ENCODE peak calls at places on chromosomes 3 and 15, in nine cellular contexts. One of them, this sample, is unnamed. For H3K27me3, the result is how much of the 10 kb centered on the place peaks cover.

GRCh38 chr3:79383402-79384012 is 384.3 kb downstream of the ROBO1 start:
- DNase-seq in WERI-Rb-1: no peak
- DNase-seq in endothelial cell of umbilical vein: peak
- DNase-seq in cardiac muscle cell: no peak
- DNase-seq in SJSA1: no peak
- DNase-seq in small intestine: no peak
- DNase-seq in neural progenitor cell: no peak
- DNase-seq in AG04450: no peak
- DNase-seq in heart right ventricle: no peak
- DNase-seq in this sample: no peak

GRCh38 chr3:46416134-46417119 is 9.4 kb downstream of the CCRL2 start:
- DNase-seq in endothelial cell of umbilical vein: no peak
- DNase-seq in neural progenitor cell: no peak
- DNase-seq in SJSA1: no peak
- DNase-seq in AG04450: no peak
- DNase-seq in WERI-Rb-1: no peak
- DNase-seq in small intestine: peak
- DNase-seq in heart right ventricle: no peak
- DNase-seq in cardiac muscle cell: no peak
- DNase-seq in this sample: no peak

GRCh38 chr3:37543692-37544091 is 318.0 kb upstream of the CTDSPL start:
- DNase-seq in cardiac muscle cell: no peak
- DNase-seq in WERI-Rb-1: peak
- DNase-seq in endothelial cell of umbilical vein: no peak
- DNase-seq in neural progenitor cell: peak
- DNase-seq in AG04450: no peak
- DNase-seq in SJSA1: no peak
- DNase-seq in heart right ventricle: no peak
- DNase-seq in small intestine: no peak
- DNase-seq in this sample: no peak

GRCh38 chr15:22878103-22878502 is 39.6 kb downstream of the NIPA2 start:
- DNase-seq in endothelial cell of umbilical vein: no peak
- DNase-seq in heart right ventricle: no peak
- DNase-seq in small intestine: no peak
- DNase-seq in WERI-Rb-1: no peak
- DNase-seq in AG04450: no peak
- DNase-seq in SJSA1: peak
- DNase-seq in neural progenitor cell: no peak
- DNase-seq in cardiac muscle cell: no peak
- DNase-seq in this sample: no peak

GRCh38 chr3:38655708-38656300 is 6.3 kb upstream of the SCN5A start:
- DNase-seq in heart right ventricle: no peak
- DNase-seq in endothelial cell of umbilical vein: peak
- DNase-seq in small intestine: peak
- DNase-seq in WERI-Rb-1: peak
- DNase-seq in cardiac muscle cell: peak
- DNase-seq in AG04450: peak
- DNase-seq in neural progenitor cell: peak
- DNase-seq in SJSA1: no peak
- DNase-seq in this sample: no peak

GRCh38 chr3:106215047-106215446 is 346.2 kb upstream of the CBLB start:
- DNase-seq in SJSA1: no peak
- DNase-seq in neural progenitor cell: no peak
- DNase-seq in endothelial cell of umbilical vein: no peak
- DNase-seq in WERI-Rb-1: no peak
- DNase-seq in AG04450: no peak
- DNase-seq in cardiac muscle cell: no peak
- DNase-seq in heart right ventricle: no peak
- DNase-seq in small intestine: no peak
- DNase-seq in this sample: no peak

GRCh38 chr3:32177702-32178198 is 60.7 kb upstream of the CMTM8 start:
- DNase-seq in heart right ventricle: peak
- DNase-seq in endothelial cell of umbilical vein: peak
- DNase-seq in neural progenitor cell: peak
- DNase-seq in small intestine: peak
- DNase-seq in cardiac muscle cell: peak
- DNase-seq in AG04450: peak
- DNase-seq in SJSA1: peak
- DNase-seq in WERI-Rb-1: peak
- DNase-seq in this sample: no peak

GRCh38 chr15:39391230-39391629 is 189.6 kb upstream of the THBS1 start:
- DNase-seq in WERI-Rb-1: no peak
- DNase-seq in heart right ventricle: no peak
- DNase-seq in AG04450: no peak
- DNase-seq in SJSA1: no peak
- DNase-seq in neural progenitor cell: no peak
- DNase-seq in small intestine: no peak
- DNase-seq in endothelial cell of umbilical vein: no peak
- DNase-seq in cardiac muscle cell: no peak
- DNase-seq in this sample: no peak

GRCh38 chr3:41117398-41117870 is 81.9 kb upstream of the CTNNB1 start:
- DNase-seq in SJSA1: peak
- DNase-seq in small intestine: peak
- DNase-seq in AG04450: peak
- DNase-seq in cardiac muscle cell: peak
- DNase-seq in WERI-Rb-1: no peak
- DNase-seq in neural progenitor cell: peak
- DNase-seq in heart right ventricle: peak
- DNase-seq in endothelial cell of umbilical vein: peak
- DNase-seq in this sample: peak

GRCh38 chr15:78838480-78838879 is 27.2 kb upstream of the ADAMTS7 start:
- DNase-seq in AG04450: no peak
- DNase-seq in endothelial cell of umbilical vein: no peak
- DNase-seq in SJSA1: no peak
- DNase-seq in small intestine: no peak
- DNase-seq in cardiac muscle cell: no peak
- DNase-seq in neural progenitor cell: no peak
- DNase-seq in heart right ventricle: no peak
- DNase-seq in WERI-Rb-1: no peak
- DNase-seq in this sample: no peak

GRCh38 chr3:159763466-159764210 is 225.0 kb upstream of the IL12A start:
- DNase-seq in WERI-Rb-1: peak
- DNase-seq in SJSA1: peak
- DNase-seq in cardiac muscle cell: peak
- DNase-seq in neural progenitor cell: peak
- DNase-seq in AG04450: peak
- DNase-seq in endothelial cell of umbilical vein: peak
- DNase-seq in small intestine: peak
- DNase-seq in heart right ventricle: peak
- DNase-seq in this sample: peak

GRCh38 chr15:101027273-101027901 is 108.2 kb downstream of the LRRK1 start:
- DNase-seq in WERI-Rb-1: peak
- DNase-seq in small intestine: no peak
- DNase-seq in SJSA1: peak
- DNase-seq in AG04450: no peak
- DNase-seq in cardiac muscle cell: no peak
- DNase-seq in endothelial cell of umbilical vein: no peak
- DNase-seq in heart right ventricle: peak
- DNase-seq in neural progenitor cell: no peak
- DNase-seq in this sample: no peak

GRCh38 chr15:57015897-57016296 is 97.5 kb downstream of the TCF12 start:
- DNase-seq in small intestine: no peak
- DNase-seq in endothelial cell of umbilical vein: no peak
- DNase-seq in WERI-Rb-1: no peak
- DNase-seq in heart right ventricle: no peak
- DNase-seq in cardiac muscle cell: no peak
- DNase-seq in SJSA1: no peak
- DNase-seq in AG04450: no peak
- DNase-seq in neural progenitor cell: no peak
- DNase-seq in this sample: no peak

GRCh38 chr3:141425523-141426233 is 57.4 kb downstream of the ZBTB38 start:
- DNase-seq in SJSA1: no peak
- DNase-seq in AG04450: no peak
- DNase-seq in small intestine: no peak
- DNase-seq in cardiac muscle cell: no peak
- DNase-seq in endothelial cell of umbilical vein: no peak
- DNase-seq in heart right ventricle: no peak
- DNase-seq in neural progenitor cell: no peak
- DNase-seq in WERI-Rb-1: no peak
- DNase-seq in this sample: no peak

GRCh38 chr3:14810795-14811661 is 7.7 kb upstream of the FGD5 start:
- DNase-seq in WERI-Rb-1: no peak
- DNase-seq in cardiac muscle cell: no peak
- DNase-seq in AG04450: no peak
- DNase-seq in SJSA1: no peak
- DNase-seq in endothelial cell of umbilical vein: peak
- DNase-seq in heart right ventricle: no peak
- DNase-seq in neural progenitor cell: peak
- DNase-seq in small intestine: no peak
- DNase-seq in this sample: no peak
- H3K27me3 ChIP-seq in WERI-Rb-1: half or more
- H3K27me3 ChIP-seq in cardiac muscle cell: half or more
- H3K27me3 ChIP-seq in AG04450: under half
- H3K27me3 ChIP-seq in SJSA1: half or more
- H3K27me3 ChIP-seq in endothelial cell of umbilical vein: under half
- H3K27me3 ChIP-seq in heart right ventricle: under half
- H3K27me3 ChIP-seq in neural progenitor cell: half or more
- H3K27me3 ChIP-seq in small intestine: under half
- H3K27me3 ChIP-seq in this sample: under half

GRCh38 chr15:73843787-73844186 is 29.6 kb upstream of the TBC1D21 start:
- DNase-seq in cardiac muscle cell: no peak
- DNase-seq in SJSA1: no peak
- DNase-seq in heart right ventricle: no peak
- DNase-seq in AG04450: no peak
- DNase-seq in small intestine: no peak
- DNase-seq in neural progenitor cell: no peak
- DNase-seq in WERI-Rb-1: no peak
- DNase-seq in endothelial cell of umbilical vein: no peak
- DNase-seq in this sample: no peak

GRCh38 chr15:73841756-73842590 is 31.4 kb upstream of the TBC1D21 start:
- DNase-seq in cardiac muscle cell: peak
- DNase-seq in neural progenitor cell: peak
- DNase-seq in SJSA1: no peak
- DNase-seq in AG04450: no peak
- DNase-seq in endothelial cell of umbilical vein: no peak
- DNase-seq in small intestine: no peak
- DNase-seq in heart right ventricle: no peak
- DNase-seq in WERI-Rb-1: no peak
- DNase-seq in this sample: no peak

GRCh38 chr15:73839699-73840098 is 33.7 kb upstream of the TBC1D21 start:
- DNase-seq in neural progenitor cell: no peak
- DNase-seq in endothelial cell of umbilical vein: no peak
- DNase-seq in cardiac muscle cell: no peak
- DNase-seq in WERI-Rb-1: no peak
- DNase-seq in AG04450: no peak
- DNase-seq in small intestine: no peak
- DNase-seq in heart right ventricle: no peak
- DNase-seq in SJSA1: no peak
- DNase-seq in this sample: no peak

GRCh38 chr15:73840771-73841170 is 32.6 kb upstream of the TBC1D21 start:
- DNase-seq in endothelial cell of umbilical vein: no peak
- DNase-seq in cardiac muscle cell: no peak
- DNase-seq in heart right ventricle: no peak
- DNase-seq in small intestine: no peak
- DNase-seq in AG04450: no peak
- DNase-seq in WERI-Rb-1: no peak
- DNase-seq in SJSA1: no peak
- DNase-seq in neural progenitor cell: no peak
- DNase-seq in this sample: no peak

GRCh38 chr15:73838795-73839565 is 34.4 kb upstream of the TBC1D21 start:
- DNase-seq in WERI-Rb-1: no peak
- DNase-seq in AG04450: no peak
- DNase-seq in neural progenitor cell: no peak
- DNase-seq in cardiac muscle cell: no peak
- DNase-seq in endothelial cell of umbilical vein: no peak
- DNase-seq in small intestine: no peak
- DNase-seq in SJSA1: no peak
- DNase-seq in heart right ventricle: peak
- DNase-seq in this sample: no peak
- H3K27me3 ChIP-seq in WERI-Rb-1: under half
- H3K27me3 ChIP-seq in AG04450: under half
- H3K27me3 ChIP-seq in neural progenitor cell: under half
- H3K27me3 ChIP-seq in cardiac muscle cell: under half
- H3K27me3 ChIP-seq in endothelial cell of umbilical vein: under half
- H3K27me3 ChIP-seq in small intestine: under half
- H3K27me3 ChIP-seq in SJSA1: under half
- H3K27me3 ChIP-seq in heart right ventricle: under half
- H3K27me3 ChIP-seq in this sample: under half

DNA sequence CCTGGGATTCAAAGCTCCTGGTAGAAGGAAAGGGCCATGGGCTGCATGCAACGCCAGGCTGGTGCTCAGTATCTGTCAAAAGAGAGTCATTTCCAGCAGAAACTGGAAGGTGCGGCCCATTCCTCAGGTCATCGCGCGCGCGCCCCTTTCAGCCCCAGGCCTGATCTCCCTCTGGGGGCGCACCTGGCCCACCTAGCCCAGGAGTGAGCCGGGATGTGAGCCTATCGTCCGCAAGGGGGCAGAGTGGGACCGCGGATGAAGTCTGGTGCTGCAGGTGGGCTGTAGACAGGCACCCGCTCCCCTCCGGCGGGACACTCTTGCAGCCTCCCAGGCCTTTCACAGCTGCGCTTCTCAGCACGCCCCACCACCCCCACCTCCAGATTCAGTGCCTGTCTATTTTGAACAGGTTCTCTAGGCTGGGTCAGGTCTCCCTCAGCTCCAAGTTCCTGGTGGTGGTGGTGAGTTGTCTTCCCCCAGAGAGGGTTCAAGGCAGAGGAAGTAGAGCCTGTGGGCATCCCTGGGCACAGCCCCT is 5.8 kb upstream of the RPL29 start:
- DNase-seq in heart right ventricle: peak
- DNase-seq in cardiac muscle cell: peak
- DNase-seq in small intestine: peak
- DNase-seq in neural progenitor cell: peak
- DNase-seq in SJSA1: peak
- DNase-seq in AG04450: no peak
- DNase-seq in endothelial cell of umbilical vein: peak
- DNase-seq in WERI-Rb-1: peak
- DNase-seq in this sample: peak
- H3K27me3 ChIP-seq in heart right ventricle: under half
- H3K27me3 ChIP-seq in cardiac muscle cell: under half
- H3K27me3 ChIP-seq in small intestine: under half
- H3K27me3 ChIP-seq in neural progenitor cell: under half
- H3K27me3 ChIP-seq in SJSA1: under half
- H3K27me3 ChIP-seq in AG04450: under half
- H3K27me3 ChIP-seq in endothelial cell of umbilical vein: under half
- H3K27me3 ChIP-seq in WERI-Rb-1: under half
- H3K27me3 ChIP-seq in this sample: under half

GRCh38 chr3:154240235-154240634 is 84.1 kb downstream of the DHX36 start:
- DNase-seq in cardiac muscle cell: no peak
- DNase-seq in WERI-Rb-1: no peak
- DNase-seq in neural progenitor cell: peak
- DNase-seq in heart right ventricle: no peak
- DNase-seq in endothelial cell of umbilical vein: no peak
- DNase-seq in small intestine: no peak
- DNase-seq in AG04450: no peak
- DNase-seq in SJSA1: no peak
- DNase-seq in this sample: no peak

GRCh38 chr3:154236331-154236730 is 88.0 kb downstream of the DHX36 start:
- DNase-seq in cardiac muscle cell: no peak
- DNase-seq in WERI-Rb-1: no peak
- DNase-seq in endothelial cell of umbilical vein: peak
- DNase-seq in neural progenitor cell: no peak
- DNase-seq in heart right ventricle: no peak
- DNase-seq in small intestine: no peak
- DNase-seq in AG04450: no peak
- DNase-seq in SJSA1: no peak
- DNase-seq in this sample: no peak

GRCh38 chr3:154235330-154235729 is 89.0 kb downstream of the DHX36 start:
- DNase-seq in neural progenitor cell: no peak
- DNase-seq in endothelial cell of umbilical vein: no peak
- DNase-seq in heart right ventricle: no peak
- DNase-seq in SJSA1: no peak
- DNase-seq in AG04450: no peak
- DNase-seq in small intestine: no peak
- DNase-seq in cardiac muscle cell: no peak
- DNase-seq in WERI-Rb-1: no peak
- DNase-seq in this sample: no peak
- H3K27me3 ChIP-seq in neural progenitor cell: under half
- H3K27me3 ChIP-seq in endothelial cell of umbilical vein: under half
- H3K27me3 ChIP-seq in heart right ventricle: under half
- H3K27me3 ChIP-seq in SJSA1: under half
- H3K27me3 ChIP-seq in AG04450: under half
- H3K27me3 ChIP-seq in small intestine: under half
- H3K27me3 ChIP-seq in cardiac muscle cell: under half
- H3K27me3 ChIP-seq in WERI-Rb-1: under half
- H3K27me3 ChIP-seq in this sample: under half